ENCODE peak calls at places on chromosomes 4 and X, in ten cellular contexts. One of them, this sample, is unnamed.

GRCh38 chrX:41452972-41453371 is 5.8 kb downstream of the NYX start:
- DNase-seq in AG04449: no peak
- DNase-seq in fibroblast of mammary gland: peak; percentile 37
- DNase-seq in right atrium auricular region: no peak
- DNase-seq in tibial artery: no peak
- DNase-seq in HCT116: no peak
- DNase-seq in neural crest cell: no peak
- DNase-seq in tibial nerve: no peak
- DNase-seq in kidney: no peak
- DNase-seq in endothelial cell: no peak
- DNase-seq in this sample: no peak

GRCh38 chrX:120549483-120550452 is 11.0 kb downstream of the CUL4B start:
- DNase-seq in endothelial cell: no peak
- DNase-seq in HCT116: peak; percentile 83
- DNase-seq in right atrium auricular region: peak; percentile 61
- DNase-seq in tibial nerve: no peak
- DNase-seq in kidney: no peak
- DNase-seq in AG04449: peak; percentile 93
- DNase-seq in fibroblast of mammary gland: peak; percentile 95
- DNase-seq in neural crest cell: no peak
- DNase-seq in tibial artery: peak; percentile 43
- DNase-seq in this sample: no peak

GRCh38 chr4:77158487-77158861 is 1.5 kb downstream of the CCNG2 start:
- DNase-seq in tibial artery: peak; percentile 30
- DNase-seq in HCT116: no peak
- DNase-seq in neural crest cell: no peak
- DNase-seq in endothelial cell: no peak
- DNase-seq in fibroblast of mammary gland: peak; percentile 17
- DNase-seq in tibial nerve: no peak
- DNase-seq in kidney: no peak
- DNase-seq in AG04449: no peak
- DNase-seq in right atrium auricular region: no peak
- DNase-seq in this sample: no peak

GRCh38 chrX:10023821-10024220 is 56.7 kb downstream of the CLDN34 start:
- DNase-seq in right atrium auricular region: no peak
- DNase-seq in kidney: no peak
- DNase-seq in tibial artery: no peak
- DNase-seq in fibroblast of mammary gland: no peak
- DNase-seq in neural crest cell: no peak
- DNase-seq in HCT116: no peak
- DNase-seq in endothelial cell: no peak
- DNase-seq in tibial nerve: no peak
- DNase-seq in AG04449: no peak
- DNase-seq in this sample: no peak

GRCh38 chr4:105551968-105552746 is at the start of gene ARHGEF38:
- DNase-seq in fibroblast of mammary gland: peak; percentile 15
- DNase-seq in endothelial cell: no peak
- DNase-seq in right atrium auricular region: no peak
- DNase-seq in neural crest cell: no peak
- DNase-seq in tibial nerve: no peak
- DNase-seq in HCT116: no peak
- DNase-seq in kidney: peak; percentile 85
- DNase-seq in AG04449: peak; percentile 4
- DNase-seq in tibial artery: no peak
- DNase-seq in this sample: no peak

GRCh38 chr4:74219241-74219640 is 61.3 kb downstream of the MTHFD2L start:
- DNase-seq in fibroblast of mammary gland: no peak
- DNase-seq in endothelial cell: no peak
- DNase-seq in HCT116: no peak
- DNase-seq in neural crest cell: no peak
- DNase-seq in AG04449: no peak
- DNase-seq in right atrium auricular region: no peak
- DNase-seq in tibial nerve: no peak
- DNase-seq in kidney: no peak
- DNase-seq in tibial artery: no peak
- DNase-seq in this sample: no peak

GRCh38 chr4:73844352-73844751 is 7.9 kb downstream of the CXCL6 start:
- DNase-seq in tibial artery: no peak
- DNase-seq in HCT116: no peak
- DNase-seq in fibroblast of mammary gland: peak; percentile 86
- DNase-seq in AG04449: no peak
- DNase-seq in tibial nerve: no peak
- DNase-seq in neural crest cell: no peak
- DNase-seq in endothelial cell: no peak
- DNase-seq in kidney: no peak
- DNase-seq in right atrium auricular region: no peak
- DNase-seq in this sample: no peak

GRCh38 chr4:168893807-168894206 is 116.2 kb downstream of the CBR4 start:
- DNase-seq in tibial artery: no peak
- DNase-seq in right atrium auricular region: no peak
- DNase-seq in endothelial cell: no peak
- DNase-seq in neural crest cell: no peak
- DNase-seq in tibial nerve: no peak
- DNase-seq in kidney: no peak
- DNase-seq in HCT116: no peak
- DNase-seq in fibroblast of mammary gland: no peak
- DNase-seq in AG04449: no peak
- DNase-seq in this sample: no peak

GRCh38 chr4:86497980-86498379 is 96.1 kb upstream of the PTPN13 start:
- DNase-seq in AG04449: no peak
- DNase-seq in tibial artery: no peak
- DNase-seq in HCT116: no peak
- DNase-seq in endothelial cell: no peak
- DNase-seq in fibroblast of mammary gland: no peak
- DNase-seq in kidney: no peak
- DNase-seq in neural crest cell: no peak
- DNase-seq in right atrium auricular region: no peak
- DNase-seq in tibial nerve: no peak
- DNase-seq in this sample: no peak

GRCh38 chrX:103253608-103254007 is 1.3 kb downstream of the TCEAL8 start:
- DNase-seq in HCT116: no peak
- DNase-seq in kidney: no peak
- DNase-seq in fibroblast of mammary gland: peak; percentile 14
- DNase-seq in neural crest cell: no peak
- DNase-seq in AG04449: no peak
- DNase-seq in tibial nerve: no peak
- DNase-seq in endothelial cell: peak; percentile 6
- DNase-seq in tibial artery: no peak
- DNase-seq in right atrium auricular region: no peak
- DNase-seq in this sample: no peak

GRCh38 chr4:168605411-168605810 is 108.6 kb downstream of the PALLD start:
- DNase-seq in fibroblast of mammary gland: peak; percentile 81
- DNase-seq in AG04449: no peak
- DNase-seq in tibial nerve: no peak
- DNase-seq in tibial artery: no peak
- DNase-seq in kidney: no peak
- DNase-seq in neural crest cell: no peak
- DNase-seq in endothelial cell: no peak
- DNase-seq in HCT116: no peak
- DNase-seq in right atrium auricular region: no peak
- DNase-seq in this sample: no peak

GRCh38 chr4:151031831-151032605 is 16.9 kb upstream of the LRBA start:
- DNase-seq in endothelial cell: no peak
- DNase-seq in kidney: no peak
- DNase-seq in AG04449: no peak
- DNase-seq in HCT116: no peak
- DNase-seq in fibroblast of mammary gland: peak; percentile 74
- DNase-seq in right atrium auricular region: no peak
- DNase-seq in neural crest cell: no peak
- DNase-seq in tibial artery: no peak
- DNase-seq in tibial nerve: no peak
- DNase-seq in this sample: no peak

GRCh38 chr4:102642571-102643298 is 118.0 kb downstream of the MANBA start:
- DNase-seq in endothelial cell: no peak
- DNase-seq in AG04449: no peak
- DNase-seq in neural crest cell: no peak
- DNase-seq in HCT116: no peak
- DNase-seq in right atrium auricular region: no peak
- DNase-seq in tibial artery: peak; percentile 27
- DNase-seq in fibroblast of mammary gland: peak; percentile 68
- DNase-seq in tibial nerve: no peak
- DNase-seq in kidney: no peak
- DNase-seq in this sample: no peak

GRCh38 chr4:180960758-180961401 is 1282.3 kb upstream of the TENM3 start:
- DNase-seq in right atrium auricular region: no peak
- DNase-seq in tibial nerve: no peak
- DNase-seq in tibial artery: no peak
- DNase-seq in AG04449: no peak
- DNase-seq in fibroblast of mammary gland: peak; percentile 1
- DNase-seq in kidney: no peak
- DNase-seq in neural crest cell: no peak
- DNase-seq in HCT116: no peak
- DNase-seq in endothelial cell: no peak
- DNase-seq in this sample: no peak
- TF ChIP-seq CTCF in right atrium auricular region: no peak
- TF ChIP-seq CTCF in tibial nerve: no peak
- TF ChIP-seq CTCF in tibial artery: no peak
- TF ChIP-seq CTCF in AG04449: no peak
- TF ChIP-seq CTCF in fibroblast of mammary gland: peak; percentile 15
- TF ChIP-seq CTCF in kidney: no peak
- TF ChIP-seq CTCF in neural crest cell: peak; percentile 31
- TF ChIP-seq CTCF in HCT116: no peak
- TF ChIP-seq CTCF in endothelial cell: no peak
- TF ChIP-seq CTCF in this sample: no peak

GRCh38 chrX:141402897-141403610 is 160.7 kb upstream of the SPANXC start:
- DNase-seq in right atrium auricular region: no peak
- DNase-seq in tibial artery: no peak
- DNase-seq in AG04449: no peak
- DNase-seq in fibroblast of mammary gland: no peak
- DNase-seq in kidney: peak; percentile 36
- DNase-seq in tibial nerve: no peak
- DNase-seq in neural crest cell: no peak
- DNase-seq in HCT116: no peak
- DNase-seq in endothelial cell: no peak
- DNase-seq in this sample: no peak

GRCh38 chrX:141405486-141405877 is 163.2 kb upstream of the SPANXC start:
- DNase-seq in endothelial cell: no peak
- DNase-seq in kidney: no peak
- DNase-seq in tibial nerve: no peak
- DNase-seq in fibroblast of mammary gland: peak; percentile 39
- DNase-seq in HCT116: no peak
- DNase-seq in neural crest cell: no peak
- DNase-seq in AG04449: no peak
- DNase-seq in tibial artery: no peak
- DNase-seq in right atrium auricular region: no peak
- DNase-seq in this sample: no peak

GRCh38 chrX:141405878-141406492 is 163.7 kb upstream of the SPANXC start:
- DNase-seq in neural crest cell: no peak
- DNase-seq in right atrium auricular region: no peak
- DNase-seq in tibial artery: no peak
- DNase-seq in kidney: no peak
- DNase-seq in endothelial cell: no peak
- DNase-seq in AG04449: peak; percentile 23
- DNase-seq in tibial nerve: no peak
- DNase-seq in HCT116: no peak
- DNase-seq in fibroblast of mammary gland: peak; percentile 81
- DNase-seq in this sample: no peak
- TF ChIP-seq CTCF in neural crest cell: no peak
- TF ChIP-seq CTCF in right atrium auricular region: no peak
- TF ChIP-seq CTCF in tibial artery: no peak
- TF ChIP-seq CTCF in kidney: no peak
- TF ChIP-seq CTCF in endothelial cell: no peak
- TF ChIP-seq CTCF in AG04449: no peak
- TF ChIP-seq CTCF in tibial nerve: no peak
- TF ChIP-seq CTCF in HCT116: no peak
- TF ChIP-seq CTCF in fibroblast of mammary gland: no peak
- TF ChIP-seq CTCF in this sample: no peak

GRCh38 chr4:155800685-155801343 is 42.0 kb downstream of the GUCY1B1 start:
- DNase-seq in right atrium auricular region: no peak
- DNase-seq in AG04449: no peak
- DNase-seq in HCT116: no peak
- DNase-seq in endothelial cell: no peak
- DNase-seq in neural crest cell: no peak
- DNase-seq in tibial nerve: no peak
- DNase-seq in kidney: no peak
- DNase-seq in tibial artery: no peak
- DNase-seq in fibroblast of mammary gland: no peak
- DNase-seq in this sample: no peak

GRCh38 chr4:155794589-155794988 is 35.8 kb downstream of the GUCY1B1 start:
- DNase-seq in right atrium auricular region: no peak
- DNase-seq in kidney: no peak
- DNase-seq in HCT116: no peak
- DNase-seq in tibial nerve: no peak
- DNase-seq in neural crest cell: no peak
- DNase-seq in endothelial cell: no peak
- DNase-seq in tibial artery: no peak
- DNase-seq in AG04449: no peak
- DNase-seq in fibroblast of mammary gland: no peak
- DNase-seq in this sample: no peak

GRCh38 chr4:155799794-155800123 is 40.9 kb downstream of the GUCY1B1 start:
- DNase-seq in tibial artery: no peak
- DNase-seq in kidney: no peak
- DNase-seq in right atrium auricular region: no peak
- DNase-seq in AG04449: no peak
- DNase-seq in tibial nerve: no peak
- DNase-seq in HCT116: no peak
- DNase-seq in neural crest cell: no peak
- DNase-seq in endothelial cell: no peak
- DNase-seq in fibroblast of mammary gland: no peak
- DNase-seq in this sample: no peak

GRCh38 chr4:155799106-155799793 is 40.4 kb downstream of the GUCY1B1 start:
- DNase-seq in tibial nerve: no peak
- DNase-seq in tibial artery: no peak
- DNase-seq in right atrium auricular region: no peak
- DNase-seq in AG04449: no peak
- DNase-seq in kidney: no peak
- DNase-seq in neural crest cell: no peak
- DNase-seq in endothelial cell: no peak
- DNase-seq in fibroblast of mammary gland: peak; percentile 47
- DNase-seq in HCT116: no peak
- DNase-seq in this sample: no peak

DNA sequence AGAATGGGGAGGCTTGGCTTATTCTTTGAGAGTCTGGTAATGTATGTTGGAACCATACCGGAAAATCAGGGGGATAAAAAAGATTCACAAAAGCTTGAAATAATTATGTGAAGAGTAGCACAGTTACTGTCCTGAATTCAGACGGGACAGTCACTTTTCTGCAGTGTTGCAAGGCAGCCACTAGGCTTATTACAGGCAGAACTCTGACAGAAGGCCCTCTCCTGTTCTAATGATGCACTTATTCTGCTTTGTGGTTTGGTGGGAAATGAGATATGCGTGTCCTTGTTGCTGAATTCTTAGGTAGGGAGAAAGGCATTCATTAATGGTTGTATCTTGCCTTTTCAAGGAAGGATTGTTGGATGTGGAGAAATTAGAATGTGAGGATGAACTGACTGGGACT is 37.2 kb downstream of the GUCY1B1 start:
- DNase-seq in endothelial cell: no peak
- DNase-seq in AG04449: no peak
- DNase-seq in neural crest cell: no peak
- DNase-seq in HCT116: peak; percentile 28
- DNase-seq in tibial nerve: no peak
- DNase-seq in kidney: no peak
- DNase-seq in tibial artery: no peak
- DNase-seq in fibroblast of mammary gland: peak; percentile 35
- DNase-seq in right atrium auricular region: no peak
- DNase-seq in this sample: no peak
- TF ChIP-seq CTCF in endothelial cell: peak; percentile 58
- TF ChIP-seq CTCF in AG04449: peak; percentile 41
- TF ChIP-seq CTCF in neural crest cell: peak; percentile 60
- TF ChIP-seq CTCF in HCT116: peak; percentile 70
- TF ChIP-seq CTCF in tibial nerve: no peak
- TF ChIP-seq CTCF in kidney: peak; percentile 19
- TF ChIP-seq CTCF in tibial artery: peak; percentile 15
- TF ChIP-seq CTCF in fibroblast of mammary gland: peak; percentile 41
- TF ChIP-seq CTCF in right atrium auricular region: peak; percentile 2
- TF ChIP-seq CTCF in this sample: peak; percentile 38

GRCh38 chrX:108245462-108245861 is 153.9 kb downstream of the ATG4A start:
- DNase-seq in endothelial cell: no peak
- DNase-seq in AG04449: no peak
- DNase-seq in neural crest cell: no peak
- DNase-seq in fibroblast of mammary gland: no peak
- DNase-seq in kidney: no peak
- DNase-seq in tibial artery: no peak
- DNase-seq in right atrium auricular region: no peak
- DNase-seq in tibial nerve: no peak
- DNase-seq in HCT116: no peak
- DNase-seq in this sample: no peak
- TF ChIP-seq CTCF in endothelial cell: no peak
- TF ChIP-seq CTCF in AG04449: no peak
- TF ChIP-seq CTCF in neural crest cell: no peak
- TF ChIP-seq CTCF in fibroblast of mammary gland: no peak
- TF ChIP-seq CTCF in kidney: no peak
- TF ChIP-seq CTCF in tibial artery: no peak
- TF ChIP-seq CTCF in right atrium auricular region: no peak
- TF ChIP-seq CTCF in tibial nerve: no peak
- TF ChIP-seq CTCF in HCT116: peak; percentile 22
- TF ChIP-seq CTCF in this sample: no peak